ENCODE peak calls at places on chromosome 1, in ten cellular contexts. H is endodermal cell; U is cardiac fibroblast; O is foreskin keratinocyte; D is activated CD8-positive, alpha-beta T cell treated with anti-CD3 and anti-CD28 coated beads for 36 hours; R is BJ; W is A549; M is HL-60; J is MM.1S; N is dorsolateral prefrontal cortex. K is an unnamed sample.
A peak's percentile ranks its signal among the peaks of the same experiment; 100 is the strongest.

GRCh38 chr1:18007391-18008106 is 100.0 kb upstream of the IGSF21 start:
- DNase-seq in U (no peak), R (no peak), J (no peak), M (no peak), O (no peak), H (no peak), N (no peak), D (no peak), W (no peak), K (no peak)

GRCh38 chr1:240462766-240463410 is 149.1 kb downstream of the GREM2 start:
- DNase-seq in R (no peak), H (no peak), W (no peak), N (no peak), M (no peak), J (no peak), O (no peak), D (no peak), U (peak; percentile 78), K (no peak)

GRCh38 chr1:14304381-14304865 is 294.1 kb upstream of the KAZN start:
- DNase-seq in H (no peak), M (no peak), O (no peak), D (no peak), J (no peak), R (no peak), W (no peak), N (no peak), U (peak; percentile 13), K (no peak)

GRCh38 chr1:223761416-223761815 is 49.1 kb downstream of the CAPN2 start:
- DNase-seq in U (no peak), H (no peak), D (no peak), R (no peak), J (peak; percentile 2), M (no peak), W (no peak), O (no peak), N (no peak), K (no peak)

GRCh38 chr1:167943541-167943940 is 6.7 kb upstream of the MPC2 start:
- DNase-seq in H (no peak), R (no peak), U (no peak), M (no peak), O (no peak), W (no peak), J (no peak), N (no peak), D (no peak), K (no peak)

GRCh38 chr1:5886541-5887435 is 105.4 kb downstream of the NPHP4 start:
- DNase-seq in N (no peak), U (no peak), J (no peak), O (no peak), H (no peak), M (no peak), R (no peak), D (no peak), W (no peak), K (no peak)

GRCh38 chr1:177790566-177790965 is 179.3 kb downstream of the SEC16B start:
- DNase-seq in U (no peak), R (no peak), W (no peak), M (no peak), O (no peak), D (no peak), N (no peak), J (peak; percentile 15), H (no peak), K (no peak)

GRCh38 chr1:231272880-231273279 is 31.9 kb downstream of the GNPAT start:
- DNase-seq in W (no peak), H (no peak), N (no peak), U (peak; percentile 53), R (no peak), J (no peak), O (no peak), D (peak; percentile 22), M (no peak), K (no peak)

GRCh38 chr1:197725044-197725443 is 50.2 kb downstream of the DENND1B start:
- DNase-seq in J (no peak), R (no peak), O (peak; percentile 9), N (no peak), U (peak; percentile 42), D (no peak), W (no peak), H (no peak), M (peak; percentile 20), K (no peak)

GRCh38 chr1:23215291-23215690 is 2.0 kb downstream of the HTR1D start:
- DNase-seq in U (no peak), J (no peak), W (no peak), M (no peak), D (no peak), N (no peak), H (no peak), R (no peak), O (no peak), K (no peak)

GRCh38 chr1:33712176-33712575 is 151.7 kb upstream of the HMGB4 start:
- DNase-seq in O (no peak), D (no peak), R (no peak), N (no peak), J (no peak), H (peak; percentile 53), U (no peak), M (no peak), W (no peak), K (no peak)

GRCh38 chr1:12433323-12434053 is 184.5 kb downstream of the DHRS3 start:
- DNase-seq in H (peak; percentile 88), J (no peak), U (peak; percentile 49), D (peak; percentile 31), O (no peak), N (no peak), W (no peak), R (no peak), M (no peak), K (no peak)

GRCh38 chr1:15201849-15202551 is 45.0 kb upstream of the FHAD1 start:
- DNase-seq in M (no peak), J (no peak), R (no peak), D (no peak), N (no peak), O (no peak), U (no peak), W (peak; percentile 53), H (no peak), K (no peak)

DNA sequence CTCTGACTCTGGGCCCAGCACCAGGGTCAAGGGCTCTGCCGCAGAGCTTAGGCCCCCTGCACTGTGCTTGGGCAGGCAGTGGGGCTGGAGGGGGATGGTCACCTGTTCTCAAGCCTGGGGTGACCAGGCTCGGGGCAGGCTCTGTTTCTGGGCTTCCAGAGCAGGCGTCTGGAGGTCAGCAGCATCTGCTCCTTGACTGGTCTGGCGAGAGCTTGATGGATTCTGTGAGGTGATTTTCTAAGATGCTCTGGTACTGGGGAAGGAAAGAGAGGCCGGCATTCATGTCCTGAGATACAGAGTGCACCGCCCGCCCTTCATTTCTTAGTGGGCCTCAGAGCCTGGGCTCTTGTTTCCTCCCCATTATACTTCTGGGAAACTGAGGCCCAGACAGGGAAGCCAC is 24.5 kb downstream of the RAB7B start:
- DNase-seq in D (no peak), M (no peak), N (no peak), R (no peak), H (no peak), U (no peak), W (no peak), J (no peak), O (no peak), K (no peak)
- TF ChIP-seq CTCF in D (no peak), M (no peak), N (no peak), R (no peak), H (no peak), U (no peak), W (no peak), J (no peak), O (no peak), K (no peak)

GRCh38 chr1:204089044-204089751 is 16.3 kb downstream of the SOX13 start:
- DNase-seq in D (no peak), N (no peak), M (no peak), R (no peak), H (no peak), W (no peak), O (peak; percentile 35), U (peak; percentile 73), J (no peak), K (no peak)
- TF ChIP-seq CTCF in D (no peak), N (no peak), M (no peak), R (peak; percentile 33), H (no peak), W (no peak), O (no peak), U (no peak), J (no peak), K (no peak)

GRCh38 chr1:68814067-68814466 is 317.2 kb upstream of the DEPDC1 start:
- DNase-seq in H (no peak), W (no peak), M (no peak), R (no peak), U (no peak), N (peak; percentile 11), O (no peak), D (no peak), J (no peak), K (no peak)

GRCh38 chr1:68815632-68816031 is 318.8 kb upstream of the DEPDC1 start:
- DNase-seq in J (no peak), R (no peak), W (no peak), O (no peak), M (no peak), U (no peak), N (no peak), H (no peak), D (no peak), K (no peak)

DNA sequence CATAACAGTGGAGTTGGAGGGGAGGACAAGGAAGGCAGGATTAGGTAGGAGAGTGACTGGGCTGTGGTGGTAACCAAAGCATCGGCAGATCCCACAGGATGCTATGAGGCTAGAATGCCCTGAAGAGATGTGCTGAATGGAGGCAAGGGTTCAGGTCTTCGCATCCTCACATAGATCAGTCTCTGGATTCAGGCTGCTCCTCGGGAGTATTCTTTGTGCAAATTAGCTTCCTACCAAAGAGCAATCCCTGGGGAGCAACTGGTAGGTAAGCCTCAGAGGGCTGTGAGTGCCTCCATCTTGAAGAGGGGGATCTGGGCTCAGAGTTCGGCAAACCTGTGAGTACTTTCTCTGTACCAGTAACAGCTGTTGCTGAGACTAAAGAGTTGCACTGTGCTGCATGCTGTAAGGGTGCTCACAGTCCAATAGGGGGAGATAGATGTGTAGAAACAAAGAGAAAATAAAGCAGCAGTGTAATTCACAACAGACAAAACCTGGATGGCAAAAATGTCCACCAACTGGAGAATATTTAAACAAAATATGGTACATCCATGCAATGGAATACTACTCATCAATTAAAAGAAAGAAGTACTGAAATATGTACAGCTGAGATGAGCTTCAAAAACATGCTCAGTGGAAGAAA is 322.4 kb upstream of the DEPDC1 start:
- DNase-seq in J (peak; percentile 47), O (no peak), D (no peak), H (peak; percentile 56), N (no peak), M (no peak), W (peak; percentile 2), U (peak; percentile 30), R (no peak), K (peak; percentile 25)
- TF ChIP-seq CTCF in J (peak; percentile 51), O (peak; percentile 55), D (no peak), H (peak; percentile 78), N (no peak), M (no peak), W (no peak), U (peak; percentile 49), R (peak; percentile 8), K (no peak)

DNA sequence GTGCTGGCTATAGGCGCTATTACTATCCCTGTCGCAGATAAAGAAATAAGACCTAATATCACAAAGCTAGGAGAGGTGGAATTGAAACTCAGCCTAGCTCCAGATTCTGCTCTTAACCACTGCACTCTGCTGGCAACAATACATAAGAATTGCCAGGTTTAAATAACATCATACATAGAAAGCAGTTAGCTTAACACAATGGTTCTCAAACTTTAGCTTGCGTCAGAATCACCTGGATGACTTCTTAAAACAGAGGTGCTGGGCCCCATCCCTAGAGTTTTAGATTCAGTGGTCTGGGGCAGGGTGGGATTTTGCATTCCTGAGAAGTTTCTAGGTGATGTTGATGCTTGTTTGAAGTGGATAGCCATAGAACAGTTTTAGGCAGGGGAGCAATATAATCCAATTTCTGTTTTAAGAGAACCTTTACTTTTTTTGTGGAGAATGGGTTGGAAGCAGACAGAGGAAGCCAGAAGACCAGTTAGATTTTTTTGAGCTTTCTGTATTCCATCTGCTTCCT is 1.1 kb upstream of the POMGNT1 start:
- DNase-seq in D (no peak), W (no peak), U (no peak), H (no peak), R (no peak), N (no peak), J (no peak), O (no peak), M (no peak), K (no peak)
- TF ChIP-seq CTCF in D (no peak), W (no peak), U (no peak), H (no peak), R (no peak), N (no peak), J (no peak), O (peak; percentile 23), M (no peak), K (no peak)